ENCODE peak calls at places on chromosomes 13 and 19, in five cellular contexts. O, T, K, C and J are unnamed samples.

GRCh38 chr19:49422407-49423277 is 599 bp downstream of the PTH2 start:
- DNase-seq in C (no peak), T (no peak), O (no peak), K (no peak), J (no peak)

GRCh38 chr19:48090281-48090802 is 20.3 kb downstream of the PLA2G4C start:
- DNase-seq in C (no peak), K (peak; percentile 26), O (no peak), T (no peak), J (peak; percentile 60)

GRCh38 chr19:55638864-55639359 is 1.9 kb upstream of the ZNF580 start:
- DNase-seq in C (no peak), O (no peak), K (peak; percentile 56), T (no peak), J (no peak)

GRCh38 chr19:52635786-52636570 is 2.2 kb downstream of the ZNF83 start:
- DNase-seq in K (no peak), O (no peak), C (no peak), T (no peak), J (no peak)

GRCh38 chr19:16594681-16595091 is 22.5 kb upstream of the SLC35E1 start:
- DNase-seq in T (no peak), C (no peak), O (no peak), K (no peak), J (no peak)

GRCh38 chr19:39078436-39079200 is 5.5 kb upstream of the ACP7 start:
- DNase-seq in T (no peak), O (no peak), K (no peak), C (no peak), J (no peak)

GRCh38 chr19:10112895-10113591 is 1.6 kb downstream of the P2RY11 start:
- DNase-seq in C (no peak), T (no peak), O (no peak), K (peak; percentile 60), J (no peak)

GRCh38 chr13:104577029-104577820 is 1511.0 kb upstream of the SLC10A2 start:
- DNase-seq in T (no peak), C (no peak), O (no peak), K (no peak), J (no peak)

GRCh38 chr13:76969488-76970365 is 21.4 kb downstream of the ACOD1 start:
- DNase-seq in T (no peak), C (no peak), K (no peak), O (no peak), J (no peak)

GRCh38 chr19:13007292-13008045 is 12.2 kb downstream of the NFIX start:
- DNase-seq in O (no peak), K (no peak), T (no peak), C (peak; percentile 80), J (peak; percentile 94)

GRCh38 chr13:27551563-27551962 is 68.8 kb downstream of the LNX2 start:
- DNase-seq in C (no peak), T (no peak), O (no peak), K (no peak), J (no peak)

GRCh38 chr13:90416519-90416918 is 931.0 kb upstream of the MIR17HG start:
- DNase-seq in K (no peak), O (no peak), T (no peak), C (no peak), J (peak; percentile 15)

GRCh38 chr13:68019901-68020300 is 789.8 kb upstream of the PCDH9 start:
- DNase-seq in K (no peak), C (no peak), T (no peak), O (no peak), J (no peak)

GRCh38 chr13:67136157-67136556 is 94.0 kb downstream of the PCDH9 start:
- DNase-seq in T (no peak), O (no peak), C (no peak), K (no peak), J (no peak)

DNA sequence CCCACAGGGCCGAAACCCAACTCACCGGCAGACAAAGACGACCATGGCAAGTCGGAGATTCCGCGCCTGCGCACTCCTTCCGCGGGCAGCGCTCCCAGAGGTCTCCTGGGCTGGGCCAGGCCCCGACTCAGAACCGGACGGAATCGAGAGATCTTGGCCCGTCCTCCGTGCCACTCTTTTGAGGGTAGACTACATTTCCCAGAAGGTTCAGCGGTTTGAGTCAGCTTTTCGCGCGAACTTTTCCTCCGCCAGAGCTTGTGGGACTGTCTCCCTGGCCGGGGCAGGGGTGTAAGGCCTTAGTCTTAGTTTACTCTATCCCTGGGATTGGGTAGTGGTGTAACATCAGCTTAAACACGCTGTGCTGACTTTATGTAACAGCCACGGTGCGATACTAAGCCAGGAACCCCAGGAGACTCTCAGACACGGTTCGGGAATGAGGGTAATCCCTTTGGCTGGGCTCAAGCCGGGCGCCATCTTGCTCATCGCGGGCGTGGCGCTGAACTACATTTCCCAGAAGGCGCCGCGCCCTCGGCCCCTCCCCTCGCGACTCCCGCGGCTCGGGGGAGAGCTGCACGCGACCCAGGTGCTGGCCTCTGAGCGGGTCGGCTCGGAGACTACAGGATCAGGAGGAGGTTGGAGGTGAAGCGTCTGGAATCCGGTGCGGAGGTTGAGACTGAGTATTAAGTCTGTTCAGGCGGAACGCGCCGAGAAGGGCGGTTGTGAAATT is at the start of gene ZNF260:
- DNase-seq in O (peak; percentile 89), C (peak; percentile 97), K (peak; percentile 98), T (peak; percentile 97), J (peak; percentile 97)
- TF ChIP-seq CTCF in O (peak; percentile 48), C (no peak), K (peak; percentile 7), T (no peak), J (no peak)

GRCh38 chr13:19961924-19962323 is 3.4 kb downstream of the ZMYM2 start:
- DNase-seq in T (no peak), K (no peak), C (no peak), O (no peak), J (no peak)

GRCh38 chr13:19962894-19963293 is 4.4 kb downstream of the ZMYM2 start:
- DNase-seq in K (no peak), O (no peak), T (no peak), C (no peak), J (no peak)

DNA sequence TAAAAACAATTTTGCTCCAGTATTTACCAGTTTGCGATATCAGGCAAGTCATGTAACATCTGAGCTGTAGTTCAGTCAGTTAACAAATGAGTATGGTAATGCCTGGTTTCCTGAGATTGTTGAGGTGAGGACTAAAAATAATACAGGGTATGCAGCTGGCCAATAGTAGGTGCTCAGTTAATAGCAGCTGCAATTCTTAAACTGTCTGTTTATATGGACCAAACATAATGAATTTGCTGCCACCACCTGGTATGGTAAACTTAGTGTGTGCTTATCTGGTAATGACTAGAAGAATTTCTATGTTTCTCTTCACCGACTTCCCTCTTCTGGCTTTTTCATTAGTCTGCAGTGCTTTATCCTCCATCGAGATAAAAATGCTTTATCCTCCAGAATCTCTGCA is 9.1 kb downstream of the ZMYM2 start:
- DNase-seq in O (no peak), K (no peak), C (no peak), T (no peak), J (no peak)
- TF ChIP-seq CTCF in O (no peak), K (no peak), C (no peak), T (no peak), J (no peak)

DNA sequence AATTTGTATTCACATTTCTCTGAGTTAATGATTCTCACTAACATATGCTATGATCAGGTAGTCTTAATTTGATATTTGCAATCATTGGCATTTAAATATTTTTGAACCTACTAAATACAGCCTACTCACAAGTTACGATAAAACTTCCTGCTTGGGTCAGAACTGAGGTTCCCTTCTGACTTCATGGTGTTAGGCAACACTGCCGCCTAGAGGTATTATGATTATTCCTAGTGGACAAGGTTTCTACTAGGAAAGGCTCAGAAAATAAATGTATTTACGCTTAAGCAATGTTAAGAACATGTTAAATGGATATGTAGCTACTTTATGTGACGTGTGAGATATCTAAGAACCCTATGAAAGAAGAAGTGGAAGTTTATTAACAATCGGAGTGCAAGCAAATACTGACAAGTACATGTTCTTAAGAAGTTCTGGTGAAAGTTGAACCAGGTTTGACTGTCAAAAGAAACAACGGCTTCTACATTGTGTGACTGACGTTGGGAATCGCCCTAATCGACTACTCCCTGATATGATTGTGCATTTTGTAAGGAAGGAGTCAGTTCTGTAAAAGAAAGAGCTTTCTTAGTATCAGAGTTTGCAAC is 1395.8 kb downstream of the SLITRK5 start:
- DNase-seq in T (no peak), C (no peak), O (no peak), K (peak; percentile 18), J (peak; percentile 19)
- TF ChIP-seq CTCF in T (peak; percentile 37), C (peak; percentile 58), O (peak; percentile 65), K (peak; percentile 50), J (peak; percentile 61)

GRCh38 chr13:42271337-42272114 is 426 bp upstream of the AKAP11 start:
- DNase-seq in T (peak; percentile 95), O (peak; percentile 86), K (peak; percentile 98), C (peak; percentile 97), J (peak; percentile 89)
- TF ChIP-seq CTCF in T (no peak), O (peak; percentile 8), K (no peak), C (no peak), J (no peak)

GRCh38 chr13:21917046-21918010 is 246.5 kb downstream of the FGF9 start:
- DNase-seq in O (no peak), C (no peak), T (no peak), K (peak; percentile 63), J (no peak)

GRCh38 chr13:21909331-21909730 is 238.5 kb downstream of the FGF9 start:
- DNase-seq in C (no peak), T (no peak), O (no peak), K (no peak), J (no peak)

GRCh38 chr13:21911916-21912315 is 241.0 kb downstream of the FGF9 start:
- DNase-seq in K (no peak), C (no peak), T (no peak), O (no peak), J (no peak)

GRCh38 chr13:21913010-21913409 is 242.1 kb downstream of the FGF9 start:
- DNase-seq in C (no peak), T (no peak), K (no peak), O (no peak), J (no peak)
- TF ChIP-seq CTCF in C (no peak), T (no peak), K (peak; percentile 5), O (no peak), J (peak; percentile 17)